ENCODE peak calls at places on chromosomes 4 and X, in four cellular contexts. One of them, this sample, is unnamed.
A peak's percentile ranks its signal among the peaks of the same experiment; 100 is the strongest.

GRCh38 chrX:110045421-110045820 is 42.5 kb downstream of the TMEM164 start:
- DNase-seq in IMR-90: no peak
- DNase-seq in H9: no peak
- DNase-seq in H1: no peak
- DNase-seq in this sample: no peak

GRCh38 chr4:16111533-16111932 is 27.7 kb upstream of the PROM1 start:
- DNase-seq in IMR-90: no peak
- DNase-seq in H9: no peak
- DNase-seq in H1: no peak
- DNase-seq in this sample: no peak

GRCh38 chr4:122038896-122039295 is 87.0 kb upstream of the TRPC3 start:
- DNase-seq in IMR-90: no peak
- DNase-seq in H9: no peak
- DNase-seq in H1: no peak
- DNase-seq in this sample: no peak

GRCh38 chrX:106726485-106727437 is at the start of gene RNF128:
- DNase-seq in IMR-90: peak; percentile 26
- DNase-seq in H9: peak; percentile 78
- DNase-seq in H1: peak; percentile 29
- DNase-seq in this sample: peak; percentile 22

GRCh38 chr4:80045831-80046230 is 27.2 kb downstream of the ANTXR2 start:
- DNase-seq in IMR-90: peak; percentile 76
- DNase-seq in H9: no peak
- DNase-seq in H1: no peak
- DNase-seq in this sample: peak; percentile 52

GRCh38 chr4:186931519-186931918 is 207.9 kb upstream of the FAT1 start:
- DNase-seq in IMR-90: peak; percentile 70
- DNase-seq in H9: no peak
- DNase-seq in H1: no peak
- DNase-seq in this sample: peak; percentile 49

GRCh38 chrX:140701480-140701879 is 8.1 kb upstream of the LINC00632 start:
- DNase-seq in IMR-90: peak; percentile 37
- DNase-seq in H9: no peak
- DNase-seq in H1: no peak
- DNase-seq in this sample: peak; percentile 48

GRCh38 chr4:109701566-109702399 is 1.5 kb downstream of the CASP6 start:
- DNase-seq in IMR-90: no peak
- DNase-seq in H9: peak; percentile 50
- DNase-seq in H1: peak; percentile 7
- DNase-seq in this sample: peak; percentile 1

GRCh38 chrX:22922961-22923360 is 76.8 kb upstream of the DDX53 start:
- DNase-seq in IMR-90: peak; percentile 60
- DNase-seq in H9: no peak
- DNase-seq in H1: no peak
- DNase-seq in this sample: peak; percentile 47

GRCh38 chrX:48697182-48697727 is 721 bp downstream of the SUV39H1 start:
- DNase-seq in IMR-90: no peak
- DNase-seq in H9: no peak
- DNase-seq in H1: no peak
- DNase-seq in this sample: peak; percentile 22

GRCh38 chrX:39752820-39753219 is 344.9 kb downstream of the BCOR start:
- DNase-seq in IMR-90: peak; percentile 29
- DNase-seq in H9: no peak
- DNase-seq in H1: no peak
- DNase-seq in this sample: peak; percentile 30

GRCh38 chr4:154911097-154911496 is 130.0 kb downstream of the RBM46 start:
- DNase-seq in IMR-90: peak; percentile 2
- DNase-seq in H9: peak; percentile 41
- DNase-seq in H1: no peak
- DNase-seq in this sample: no peak

GRCh38 chr4:181819951-181820350 is 423.3 kb upstream of the TENM3 start:
- DNase-seq in IMR-90: peak; percentile 49
- DNase-seq in H9: no peak
- DNase-seq in H1: no peak
- DNase-seq in this sample: no peak

GRCh38 chr4:8441499-8442091 is 1.0 kb downstream of the TRMT44 start:
- DNase-seq in IMR-90: no peak
- DNase-seq in H9: no peak
- DNase-seq in H1: no peak
- DNase-seq in this sample: no peak

GRCh38 chrX:12065251-12065650 is 73.0 kb upstream of the FRMPD4 start:
- DNase-seq in IMR-90: peak; percentile 28
- DNase-seq in H9: peak; percentile 36
- DNase-seq in H1: peak; percentile 3
- DNase-seq in this sample: peak; percentile 33

GRCh38 chr4:185640809-185641675 is 105.7 kb upstream of the PDLIM3 start:
- DNase-seq in IMR-90: peak; percentile 82
- DNase-seq in H9: no peak
- DNase-seq in H1: no peak
- DNase-seq in this sample: peak; percentile 76

GRCh38 chrX:110992611-110993010 is 103.4 kb upstream of the PAK3 start:
- DNase-seq in IMR-90: peak; percentile 13
- DNase-seq in H9: peak; percentile 67
- DNase-seq in H1: peak; percentile 21
- DNase-seq in this sample: peak; percentile 8

GRCh38 chrX:2901367-2902036 is 27.6 kb downstream of the ARSD start:
- DNase-seq in IMR-90: peak; percentile 64
- DNase-seq in H9: no peak
- DNase-seq in H1: no peak
- DNase-seq in this sample: peak; percentile 50
- H2BK15ac ChIP-seq in IMR-90: no peak overlapping the region
- H2BK15ac ChIP-seq in H9: no peak overlapping the region
- H2BK15ac ChIP-seq in H1: no peak overlapping the region
- H2BK15ac ChIP-seq in this sample: no peak overlapping the region

DNA sequence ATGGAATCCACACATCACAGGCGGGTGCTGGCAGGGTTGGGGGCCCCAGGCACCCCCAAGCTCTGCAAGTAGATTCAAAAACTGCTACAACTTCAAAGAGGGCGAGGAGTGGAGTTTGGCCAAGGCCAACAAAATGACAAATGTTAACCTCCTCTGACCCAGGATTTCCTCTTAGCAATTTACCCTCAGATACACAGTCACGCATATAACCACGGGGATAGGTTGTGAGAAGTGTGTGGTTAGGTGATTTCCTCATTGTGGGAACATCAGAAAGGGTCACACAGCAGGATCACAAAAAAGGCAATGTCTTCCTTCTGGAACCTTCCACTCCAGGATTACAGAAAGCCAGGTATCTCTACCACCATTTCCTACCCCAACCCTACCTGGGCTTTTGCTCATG is 62.4 kb downstream of the C4orf50 start:
- DNase-seq in IMR-90: no peak
- DNase-seq in H9: no peak
- DNase-seq in H1: no peak
- DNase-seq in this sample: no peak
- H2BK15ac ChIP-seq in IMR-90: no peak overlapping the region
- H2BK15ac ChIP-seq in H9: no peak overlapping the region
- H2BK15ac ChIP-seq in H1: peak overlapping the region; percentile 88
- H2BK15ac ChIP-seq in this sample: no peak overlapping the region

DNA sequence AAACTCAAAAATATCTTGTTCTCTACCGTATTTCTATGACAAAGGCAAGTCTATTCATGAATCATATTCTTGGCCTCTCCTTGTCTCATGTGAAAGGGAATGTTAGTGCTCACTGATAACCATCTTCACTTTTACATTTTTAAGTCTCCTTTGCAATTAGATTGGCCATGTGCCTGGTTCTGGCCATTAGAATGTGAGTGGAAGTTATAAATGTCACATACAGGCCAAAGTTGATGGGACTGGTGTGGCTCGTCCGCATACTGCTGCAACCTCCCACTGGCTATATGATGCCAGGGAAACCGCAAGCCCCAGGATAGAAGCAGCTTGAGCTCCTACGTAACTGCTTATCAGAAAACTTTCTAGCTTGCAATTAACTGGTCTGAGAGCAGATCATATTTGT is 86.1 kb downstream of the MAGEC1 start:
- DNase-seq in IMR-90: no peak
- DNase-seq in H9: no peak
- DNase-seq in H1: no peak
- DNase-seq in this sample: no peak
- H2BK15ac ChIP-seq in IMR-90: no peak overlapping the region
- H2BK15ac ChIP-seq in H9: no peak overlapping the region
- H2BK15ac ChIP-seq in H1: no peak overlapping the region
- H2BK15ac ChIP-seq in this sample: no peak overlapping the region

DNA sequence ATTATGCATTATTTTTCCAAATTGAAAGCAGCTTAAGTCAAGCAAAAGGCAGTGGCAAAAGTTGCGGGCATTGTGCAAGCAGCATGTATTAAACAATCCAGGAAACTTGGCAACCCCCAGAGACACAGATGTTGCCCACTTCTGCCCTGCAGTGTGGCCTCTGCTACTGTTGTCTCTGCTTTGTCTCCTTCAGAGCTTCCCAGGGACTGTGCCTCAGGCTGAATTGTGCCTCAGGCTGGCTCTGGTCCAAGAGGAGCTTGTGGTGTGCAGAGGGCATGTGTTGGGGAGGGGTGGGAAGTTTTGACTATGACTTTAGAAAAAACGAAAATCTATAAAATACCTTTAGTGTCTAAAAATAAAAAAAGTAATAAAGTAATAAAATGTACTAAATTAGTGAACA is 201.4 kb downstream of the CCSER1 start:
- DNase-seq in IMR-90: peak; percentile 4
- DNase-seq in H9: no peak
- DNase-seq in H1: no peak
- DNase-seq in this sample: peak; percentile 26
- H2BK15ac ChIP-seq in IMR-90: no peak overlapping the region
- H2BK15ac ChIP-seq in H9: no peak overlapping the region
- H2BK15ac ChIP-seq in H1: no peak overlapping the region
- H2BK15ac ChIP-seq in this sample: no peak overlapping the region

GRCh38 chr4:123345924-123346300 is 50.7 kb upstream of the SPRY1 start:
- DNase-seq in IMR-90: no peak
- DNase-seq in H9: no peak
- DNase-seq in H1: no peak
- DNase-seq in this sample: no peak

GRCh38 chr4:123342498-123342897 is 54.1 kb upstream of the SPRY1 start:
- DNase-seq in IMR-90: no peak
- DNase-seq in H9: no peak
- DNase-seq in H1: no peak
- DNase-seq in this sample: no peak

GRCh38 chr4:123346330-123346940 is 50.2 kb upstream of the SPRY1 start:
- DNase-seq in IMR-90: no peak
- DNase-seq in H9: no peak
- DNase-seq in H1: no peak
- DNase-seq in this sample: no peak

GRCh38 chr4:123345132-123345923 is 51.3 kb upstream of the SPRY1 start:
- DNase-seq in IMR-90: no peak
- DNase-seq in H9: no peak
- DNase-seq in H1: no peak
- DNase-seq in this sample: no peak

DNA sequence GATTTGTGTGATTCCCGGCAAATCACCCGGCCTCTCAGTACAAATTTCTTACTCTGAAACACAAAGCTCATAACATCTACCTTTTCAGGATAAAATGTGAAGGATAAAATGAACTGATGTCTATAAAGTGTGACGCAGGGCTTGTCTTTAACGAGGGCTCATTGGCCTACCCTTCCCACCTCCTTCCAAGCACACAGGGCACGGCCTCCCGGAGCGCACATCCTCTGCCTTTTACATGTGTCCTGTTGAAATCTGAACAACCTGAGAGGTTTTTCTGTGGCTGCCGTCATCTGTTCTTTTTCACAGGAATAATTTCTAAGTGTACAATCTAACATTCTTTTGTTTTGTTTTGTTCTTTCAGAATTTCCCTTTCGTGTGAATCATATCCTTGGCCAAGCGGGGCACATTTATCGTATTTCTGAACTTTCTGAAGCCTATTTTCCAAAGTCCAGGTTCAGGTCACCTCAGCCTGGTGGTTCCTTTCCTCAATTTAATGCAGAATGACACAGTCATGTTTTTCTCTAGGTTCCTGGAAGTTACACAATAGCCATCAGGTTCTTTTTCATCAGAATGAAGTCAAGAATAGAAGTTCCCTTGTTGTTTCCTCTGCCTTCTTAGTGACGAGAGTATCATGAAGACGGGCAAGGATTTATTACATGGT is 53.1 kb upstream of the SPRY1 start:
- DNase-seq in IMR-90: no peak
- DNase-seq in H9: no peak
- DNase-seq in H1: no peak
- DNase-seq in this sample: no peak
- H2BK15ac ChIP-seq in IMR-90: no peak overlapping the region
- H2BK15ac ChIP-seq in H9: no peak overlapping the region
- H2BK15ac ChIP-seq in H1: no peak overlapping the region
- H2BK15ac ChIP-seq in this sample: no peak overlapping the region

GRCh38 chrX:34381241-34381640 is 249.1 kb upstream of the FAM47A start:
- DNase-seq in IMR-90: no peak
- DNase-seq in H9: no peak
- DNase-seq in H1: no peak
- DNase-seq in this sample: no peak
- H2BK15ac ChIP-seq in IMR-90: no peak overlapping the region
- H2BK15ac ChIP-seq in H9: no peak overlapping the region
- H2BK15ac ChIP-seq in H1: no peak overlapping the region
- H2BK15ac ChIP-seq in this sample: no peak overlapping the region

GRCh38 chrX:16445166-16445752 is 204.7 kb upstream of the S100G start:
- DNase-seq in IMR-90: peak; percentile 47
- DNase-seq in H9: peak; percentile 64
- DNase-seq in H1: no peak
- DNase-seq in this sample: peak; percentile 19
- H2BK15ac ChIP-seq in IMR-90: peak overlapping the region; percentile 62
- H2BK15ac ChIP-seq in H9: no peak overlapping the region
- H2BK15ac ChIP-seq in H1: no peak overlapping the region
- H2BK15ac ChIP-seq in this sample: no peak overlapping the region